ENCODE peak calls at places on chromosomes 4 and X, in nine cellular contexts. M is heart right ventricle, I is cardiac fibroblast, V is fibroblast of the aortic adventitia, S is upper lobe of right lung, R is adrenal gland, L is cardiac muscle cell, Q is upper lobe of left lung, T is DND-41. Y is an unnamed sample.

GRCh38 chr4:189377576-189377975 is 563.1 kb upstream of the FRG1 start:
- DNase-seq in M (no peak), I (no peak), V (no peak), S (no peak), R (no peak), L (no peak), Q (no peak), T (no peak), Y (no peak)

GRCh38 chr4:185384877-185385465 is 10.8 kb downstream of the LRP2BP start:
- DNase-seq in M (no peak), I (peak), V (peak), S (no peak), R (no peak), L (no peak), Q (no peak), T (no peak), Y (no peak)

GRCh38 chr4:110049951-110050925 is 137.6 kb downstream of the EGF start:
- DNase-seq in M (no peak), I (peak), V (peak), S (no peak), R (peak), L (peak), Q (peak), T (peak), Y (peak)

GRCh38 chr4:183960021-183960420 is 54.9 kb downstream of the STOX2 start:
- DNase-seq in M (peak), I (peak), V (peak), S (no peak), R (peak), L (peak), Q (peak), T (no peak), Y (no peak)

GRCh38 chr4:24197891-24198290 is 308.0 kb upstream of the PPARGC1A start:
- DNase-seq in M (no peak), I (no peak), V (no peak), S (no peak), R (no peak), L (no peak), Q (no peak), T (no peak), Y (no peak)

GRCh38 chr4:71130827-71131603 is 137.6 kb downstream of the DCK start:
- DNase-seq in M (no peak), I (peak), V (peak), S (no peak), R (no peak), L (no peak), Q (no peak), T (no peak), Y (no peak)

GRCh38 chr4:2402941-2403340 is 15.5 kb downstream of the ZFYVE28 start:
- DNase-seq in M (no peak), I (no peak), V (no peak), S (no peak), R (no peak), L (no peak), Q (no peak), T (no peak), Y (no peak)

GRCh38 chr4:38075370-38076152 is 115.4 kb downstream of the PTTG2 start:
- DNase-seq in M (no peak), I (peak), V (peak), S (no peak), R (no peak), L (no peak), Q (peak), T (no peak), Y (no peak)

GRCh38 chr4:132065940-132066495 is 1083.1 kb upstream of the PCDH10 start:
- DNase-seq in M (no peak), I (peak), V (no peak), S (no peak), R (no peak), L (no peak), Q (no peak), T (no peak), Y (no peak)

GRCh38 chr4:26330946-26331345 is 10.1 kb downstream of the RBPJ start:
- DNase-seq in M (no peak), I (no peak), V (no peak), S (no peak), R (no peak), L (peak), Q (no peak), T (no peak), Y (no peak)

GRCh38 chrX:137574784-137575298 is 8.9 kb downstream of the ZIC3 start:
- DNase-seq in M (no peak), I (no peak), V (no peak), S (no peak), R (no peak), L (no peak), Q (no peak), T (no peak), Y (no peak)

GRCh38 chrX:74118503-74118902 is 185.5 kb upstream of the ZCCHC13 start:
- DNase-seq in M (no peak), I (no peak), V (no peak), S (no peak), R (no peak), L (no peak), Q (no peak), T (no peak), Y (no peak)

GRCh38 chr4:181202249-181202648 is 1041.0 kb upstream of the TENM3 start:
- DNase-seq in M (no peak), I (no peak), V (no peak), S (no peak), R (no peak), L (no peak), Q (no peak), T (no peak), Y (no peak)

GRCh38 chrX:33725556-33726232 is 406.4 kb downstream of the FAM47A start:
- DNase-seq in M (no peak), I (peak), V (no peak), S (no peak), R (no peak), L (peak), Q (peak), T (no peak), Y (no peak)

GRCh38 chr4:110860901-110861300 is 238.0 kb upstream of the PITX2 start:
- DNase-seq in M (no peak), I (no peak), V (no peak), S (no peak), R (no peak), L (no peak), Q (no peak), T (no peak), Y (no peak)

GRCh38 chr4:47835489-47835888 is 2.4 kb downstream of the CORIN start:
- DNase-seq in M (no peak), I (no peak), V (no peak), S (no peak), R (no peak), L (no peak), Q (no peak), T (no peak), Y (no peak)

GRCh38 chr4:7295201-7295916 is 103.0 kb downstream of the SORCS2 start:
- DNase-seq in M (peak), I (no peak), V (peak), S (peak), R (peak), L (no peak), Q (peak), T (no peak), Y (no peak)

GRCh38 chr4:101597204-101597603 is 193.3 kb upstream of the BANK1 start:
- DNase-seq in M (no peak), I (no peak), V (no peak), S (no peak), R (no peak), L (no peak), Q (no peak), T (peak), Y (peak)

GRCh38 chrX:18707442-18708049 is at the start of gene PPEF1:
- DNase-seq in M (no peak), I (no peak), V (no peak), S (no peak), R (no peak), L (no peak), Q (no peak), T (no peak), Y (no peak)

GRCh38 chr4:8702516-8703400 is 110.2 kb downstream of the CPZ start:
- DNase-seq in M (no peak), I (no peak), V (no peak), S (peak), R (no peak), L (no peak), Q (peak), T (no peak), Y (no peak)

GRCh38 chrX:80576815-80577533 is 156.7 kb downstream of the TENT5D start:
- DNase-seq in M (no peak), I (peak), V (peak), S (no peak), R (no peak), L (peak), Q (no peak), T (no peak), Y (no peak)

GRCh38 chr4:150867148-150867547 is 147.9 kb downstream of the LRBA start:
- DNase-seq in M (no peak), I (peak), V (peak), S (no peak), R (peak), L (peak), Q (no peak), T (peak), Y (peak)

GRCh38 chrX:120561634-120562568 is 1.1 kb upstream of the CUL4B start:
- DNase-seq in M (no peak), I (no peak), V (no peak), S (no peak), R (no peak), L (no peak), Q (no peak), T (no peak), Y (no peak)

GRCh38 chrX:139766545-139766983 is 58.6 kb upstream of the MCF2 start:
- DNase-seq in M (no peak), I (no peak), V (no peak), S (no peak), R (no peak), L (no peak), Q (no peak), T (peak), Y (peak)

GRCh38 chr4:17203767-17204166 is 305.3 kb upstream of the LDB2 start:
- DNase-seq in M (no peak), I (no peak), V (no peak), S (no peak), R (no peak), L (no peak), Q (no peak), T (no peak), Y (no peak)

GRCh38 chrX:155070663-155070974 is 317 bp downstream of the CMC4 start:
- DNase-seq in M (no peak), I (no peak), V (no peak), S (no peak), R (no peak), L (no peak), Q (no peak), T (no peak), Y (peak)

GRCh38 chr4:97911236-97911906 is 231.9 kb downstream of the STPG2 start:
- DNase-seq in M (no peak), I (no peak), V (no peak), S (no peak), R (no peak), L (no peak), Q (no peak), T (no peak), Y (no peak)

GRCh38 chr4:40264995-40265909 is 68.4 kb downstream of the RHOH start:
- DNase-seq in M (peak), I (peak), V (peak), S (no peak), R (no peak), L (peak), Q (no peak), T (peak), Y (no peak)

GRCh38 chrX:81291996-81292395 is 90.1 kb downstream of the SH3BGRL start:
- DNase-seq in M (no peak), I (no peak), V (no peak), S (no peak), R (no peak), L (no peak), Q (no peak), T (no peak), Y (no peak)

GRCh38 chrX:3638280-3638873 is 75.1 kb downstream of the PRKX start:
- DNase-seq in M (no peak), I (peak), V (peak), S (no peak), R (peak), L (peak), Q (peak), T (peak), Y (peak)

GRCh38 chrX:118272237-118272636 is 73.7 kb upstream of the WDR44 start:
- DNase-seq in M (no peak), I (peak), V (peak), S (no peak), R (no peak), L (no peak), Q (no peak), T (no peak), Y (no peak)

GRCh38 chrX:45621356-45622041 is 420.8 kb upstream of the DIPK2B start:
- DNase-seq in M (no peak), I (peak), V (peak), S (no peak), R (no peak), L (no peak), Q (no peak), T (no peak), Y (no peak)

GRCh38 chr4:17448689-17449088 is 63.2 kb downstream of the QDPR start:
- DNase-seq in M (no peak), I (peak), V (peak), S (no peak), R (no peak), L (no peak), Q (no peak), T (no peak), Y (no peak)

GRCh38 chr4:149322203-149322602 is 493.4 kb downstream of the IQCM start:
- DNase-seq in M (no peak), I (no peak), V (no peak), S (no peak), R (no peak), L (no peak), Q (no peak), T (no peak), Y (no peak)

GRCh38 chrX:76148011-76148665 is 24.7 kb upstream of the PBDC1 start:
- DNase-seq in M (no peak), I (peak), V (peak), S (no peak), R (no peak), L (no peak), Q (no peak), T (peak), Y (no peak)

GRCh38 chrX:115898382-115899001 is 272.1 kb upstream of the AGTR2 start:
- DNase-seq in M (no peak), I (peak), V (peak), S (no peak), R (peak), L (peak), Q (peak), T (peak), Y (no peak)

GRCh38 chrX:17375631-17376380 is 806 bp downstream of the NHS start:
- DNase-seq in M (peak), I (peak), V (peak), S (peak), R (peak), L (peak), Q (no peak), T (no peak), Y (no peak)

GRCh38 chr4:106062452-106062875 is 167.2 kb downstream of the NPNT start:
- DNase-seq in M (no peak), I (peak), V (peak), S (no peak), R (no peak), L (no peak), Q (no peak), T (no peak), Y (no peak)

GRCh38 chr4:56828784-56829535 is 7.5 kb upstream of the SPINK2 start:
- DNase-seq in M (no peak), I (peak), V (no peak), S (no peak), R (no peak), L (no peak), Q (no peak), T (no peak), Y (no peak)

GRCh38 chrX:24150051-24150790 is 692 bp downstream of the ZFX start:
- DNase-seq in M (peak), I (peak), V (peak), S (peak), R (peak), L (peak), Q (peak), T (peak), Y (peak)

GRCh38 chrX:24149346-24150050 is at the start of gene ZFX:
- DNase-seq in M (peak), I (peak), V (peak), S (peak), R (peak), L (peak), Q (peak), T (peak), Y (peak)

GRCh38 chrX:24147165-24147564 is 2.4 kb upstream of the ZFX start:
- DNase-seq in M (no peak), I (no peak), V (no peak), S (no peak), R (no peak), L (no peak), Q (no peak), T (no peak), Y (no peak)

GRCh38 chrX:24148118-24148517 is 1.4 kb upstream of the ZFX start:
- DNase-seq in M (no peak), I (no peak), V (no peak), S (no peak), R (no peak), L (no peak), Q (no peak), T (no peak), Y (peak)

DNA sequence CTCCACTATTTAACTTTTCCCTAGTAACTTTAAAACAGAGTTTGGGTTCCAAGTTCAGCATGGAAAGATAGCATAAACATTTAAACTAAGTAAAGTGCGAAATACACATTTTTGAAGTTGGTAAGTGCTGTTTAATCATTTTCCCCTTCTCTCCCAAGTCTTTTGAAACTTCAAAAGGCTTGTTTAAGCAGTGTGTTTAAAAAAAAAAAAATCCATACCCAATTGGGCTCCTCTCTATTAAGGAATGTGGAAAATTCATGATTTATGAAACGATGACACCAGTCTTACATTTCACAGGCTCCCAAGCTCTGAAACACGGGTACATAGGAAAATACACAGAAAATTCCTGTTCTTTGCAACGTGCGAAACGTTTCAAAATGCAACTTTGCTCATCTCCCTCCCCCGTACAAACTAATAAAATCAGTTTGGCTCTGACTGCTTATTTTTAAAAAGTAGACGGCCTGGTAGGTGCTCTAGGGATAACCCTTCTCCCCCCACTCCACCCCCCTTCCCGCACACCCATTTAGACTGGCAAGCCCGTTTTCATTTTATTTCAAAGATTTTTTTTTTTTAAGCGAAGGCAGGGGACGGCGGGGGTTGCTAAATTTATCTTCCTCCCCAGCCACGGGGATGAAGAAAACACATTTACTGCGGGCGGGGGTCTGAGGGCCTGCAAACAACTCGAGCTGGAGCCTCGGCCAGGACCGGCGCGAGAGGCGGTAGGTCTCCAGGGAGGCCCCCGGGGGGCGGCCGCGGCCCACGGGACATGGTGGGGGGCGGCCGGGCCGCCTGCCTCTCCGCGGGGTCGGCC is 789 bp upstream of the ZFX start:
- DNase-seq in M (no peak), I (peak), V (peak), S (no peak), R (peak), L (no peak), Q (peak), T (peak), Y (no peak)
- H3K4me3 ChIP-seq in M (peak), I (peak), V (peak), S (peak), R (peak), L (peak), Q (peak), T (peak), Y (peak)

GRCh38 chrX:134374910-134375309 is 85.1 kb upstream of the HPRT1 start:
- DNase-seq in M (no peak), I (no peak), V (peak), S (no peak), R (no peak), L (no peak), Q (no peak), T (no peak), Y (no peak)
- H3K4me3 ChIP-seq in M (no peak), I (no peak), V (peak), S (no peak), R (peak), L (peak), Q (no peak), T (peak), Y (peak)

DNA sequence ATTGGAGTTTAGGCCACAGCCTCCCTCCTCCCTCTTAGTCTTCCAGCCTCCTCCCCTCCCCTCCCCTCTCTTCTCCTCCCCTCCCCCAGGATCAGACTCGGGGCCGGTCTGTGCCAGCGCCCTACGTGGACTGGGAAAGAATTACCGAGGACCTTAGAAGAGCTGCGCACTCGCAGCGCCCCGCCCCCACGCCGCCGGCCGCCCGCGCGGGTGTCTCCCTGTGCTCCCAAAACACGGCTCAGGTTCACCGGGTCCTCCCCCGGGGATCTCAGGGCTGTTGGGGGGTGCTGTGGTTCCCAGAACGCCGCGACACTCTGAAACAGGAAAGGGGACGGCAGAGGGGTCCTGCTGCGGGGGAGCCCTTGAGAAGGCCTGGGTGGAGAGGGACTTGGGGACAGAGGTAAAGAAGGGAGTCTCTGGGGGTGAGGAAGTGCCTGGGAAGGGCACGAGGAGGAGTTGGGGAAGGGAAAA is 122.2 kb upstream of the TBL1X start:
- DNase-seq in M (peak), I (peak), V (peak), S (peak), R (peak), L (peak), Q (peak), T (peak), Y (peak)
- H3K4me3 ChIP-seq in M (peak), I (no peak), V (peak), S (no peak), R (peak), L (peak), Q (peak), T (no peak), Y (peak)

GRCh38 chrX:1449581-1450149 is 3.0 kb downstream of the ASMTL start:
- DNase-seq in M (no peak), I (no peak), V (no peak), S (no peak), R (peak), L (no peak), Q (no peak), T (peak), Y (no peak)

GRCh38 chrX:1451676-1452496 is 823 bp downstream of the ASMTL start:
- DNase-seq in M (no peak), I (no peak), V (no peak), S (peak), R (peak), L (no peak), Q (peak), T (peak), Y (no peak)

GRCh38 chrX:1452497-1453389 is at the start of gene ASMTL:
- DNase-seq in M (peak), I (peak), V (peak), S (peak), R (peak), L (peak), Q (peak), T (peak), Y (peak)

GRCh38 chrX:1450381-1451161 is 2.1 kb downstream of the ASMTL start:
- DNase-seq in M (no peak), I (no peak), V (no peak), S (peak), R (peak), L (no peak), Q (peak), T (peak), Y (no peak)

DNA sequence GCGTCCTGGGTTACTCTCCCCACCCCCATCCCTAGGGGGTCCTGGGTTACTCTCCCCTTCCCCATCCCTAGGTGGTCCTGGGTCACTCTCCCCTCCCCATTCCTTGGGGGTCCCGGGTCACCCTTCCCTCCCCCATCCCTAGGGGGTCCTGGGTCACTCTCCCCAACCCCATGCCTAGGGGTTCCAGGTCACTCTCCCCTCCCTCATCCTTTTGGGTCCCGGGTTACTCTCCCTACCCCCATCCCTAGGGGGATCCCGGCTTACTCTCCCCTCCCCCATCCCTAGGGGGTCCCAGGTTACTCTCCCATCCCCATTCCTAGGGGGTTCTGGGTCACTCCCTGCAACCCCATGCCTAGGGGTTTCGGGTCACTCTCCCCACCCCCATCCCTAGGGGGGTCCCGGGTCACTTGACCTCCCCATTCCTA is 1.4 kb downstream of the ASMTL start:
- DNase-seq in M (no peak), I (no peak), V (no peak), S (peak), R (no peak), L (no peak), Q (peak), T (no peak), Y (no peak)
- H3K4me3 ChIP-seq in M (no peak), I (peak), V (no peak), S (no peak), R (peak), L (no peak), Q (no peak), T (no peak), Y (peak)

GRCh38 chr4:140926672-140927071 is 170.5 kb upstream of the TBC1D9 start:
- DNase-seq in M (no peak), I (peak), V (no peak), S (no peak), R (no peak), L (no peak), Q (no peak), T (no peak), Y (no peak)
- H3K4me3 ChIP-seq in M (no peak), I (no peak), V (no peak), S (no peak), R (no peak), L (no peak), Q (no peak), T (no peak), Y (no peak)

Y was measured in naive thymus-derived CD4-positive, alpha-beta T cell.